ENCODE peak calls at places on chromosomes 11 and 22, in nine cellular contexts. W is lower leg skin, X is coronary artery, P is upper lobe of right lung, L is psoas muscle, M is HCT116, E is neural progenitor cell, C is fibroblast of the aortic adventitia, V is endothelial cell. R is an unnamed sample.
A peak's percentile ranks its signal among the peaks of the same experiment; 100 is the strongest.

GRCh38 chr11:17498475-17498874 is 21.8 kb upstream of the ABCC8 start:
- DNase-seq in W (no peak), X (no peak), P (no peak), L (no peak), M (no peak), E (peak; percentile 62), C (no peak), V (no peak), R (no peak)

GRCh38 chr11:82960000-82960778 is 58.7 kb downstream of the DDIAS start:
- DNase-seq in W (no peak), X (no peak), P (no peak), L (no peak), M (no peak), E (no peak), C (no peak), V (no peak), R (peak; percentile 29)

GRCh38 chr22:39493759-39494158 is 8.3 kb upstream of the MIEF1 start:
- DNase-seq in W (no peak), X (no peak), P (no peak), L (no peak), M (no peak), E (no peak), C (peak; percentile 80), V (no peak), R (no peak)

GRCh38 chr22:46076651-46077339 is 73.5 kb upstream of the PPARA start:
- DNase-seq in W (peak; percentile 90), X (peak; percentile 82), P (peak; percentile 72), L (peak; percentile 58), M (no peak), E (no peak), C (peak; percentile 85), V (no peak), R (no peak)

GRCh38 chr11:71209181-71209580 is 43.2 kb downstream of the SHANK2 start:
- DNase-seq in W (no peak), X (no peak), P (peak; percentile 61), L (no peak), M (no peak), E (no peak), C (no peak), V (no peak), R (no peak)

GRCh38 chr11:128686045-128686741 is 7.7 kb upstream of the FLI1 start:
- DNase-seq in W (no peak), X (no peak), P (no peak), L (no peak), M (no peak), E (peak; percentile 33), C (no peak), V (no peak), R (peak; percentile 37)

GRCh38 chr11:35945137-35945518 is 1.3 kb downstream of the LDLRAD3 start:
- DNase-seq in W (no peak), X (no peak), P (no peak), L (no peak), M (no peak), E (no peak), C (no peak), V (no peak), R (no peak)

GRCh38 chr22:23772315-23773246 is at the start of gene MMP11:
- DNase-seq in W (no peak), X (no peak), P (peak; percentile 81), L (peak; percentile 71), M (no peak), E (peak; percentile 88), C (peak; percentile 27), V (peak; percentile 52), R (peak; percentile 77)

GRCh38 chr11:114612686-114613085 is 17.1 kb upstream of the NXPE4 start:
- DNase-seq in W (no peak), X (no peak), P (no peak), L (no peak), M (no peak), E (no peak), C (no peak), V (no peak), R (no peak)

GRCh38 chr11:72280726-72281315 is 36.8 kb upstream of the PHOX2A start:
- DNase-seq in W (no peak), X (no peak), P (no peak), L (no peak), M (no peak), E (no peak), C (no peak), V (no peak), R (no peak)

GRCh38 chr22:24950272-24950902 is 2.1 kb upstream of the KIAA1671 start:
- DNase-seq in W (no peak), X (no peak), P (no peak), L (no peak), M (no peak), E (peak; percentile 72), C (peak; percentile 63), V (no peak), R (no peak)

GRCh38 chr11:132035228-132035627 is 664.8 kb downstream of the NTM start:
- DNase-seq in W (no peak), X (no peak), P (no peak), L (no peak), M (no peak), E (no peak), C (no peak), V (no peak), R (no peak)

GRCh38 chr22:22593964-22594656 is 35.0 kb upstream of the PRAME start:
- DNase-seq in W (no peak), X (no peak), P (no peak), L (no peak), M (peak; percentile 48), E (peak; percentile 75), C (peak; percentile 59), V (peak; percentile 59), R (peak; percentile 75)

GRCh38 chr22:22595001-22595835 is 36.2 kb upstream of the PRAME start:
- DNase-seq in W (peak; percentile 48), X (no peak), P (no peak), L (no peak), M (no peak), E (no peak), C (no peak), V (no peak), R (no peak)

GRCh38 chr22:22600862-22601261 is 41.8 kb upstream of the PRAME start:
- DNase-seq in W (no peak), X (no peak), P (no peak), L (no peak), M (no peak), E (no peak), C (no peak), V (no peak), R (no peak)

GRCh38 chr22:22599248-22599647 is 40.2 kb upstream of the PRAME start:
- DNase-seq in W (no peak), X (no peak), P (no peak), L (no peak), M (no peak), E (no peak), C (no peak), V (no peak), R (no peak)

DNA sequence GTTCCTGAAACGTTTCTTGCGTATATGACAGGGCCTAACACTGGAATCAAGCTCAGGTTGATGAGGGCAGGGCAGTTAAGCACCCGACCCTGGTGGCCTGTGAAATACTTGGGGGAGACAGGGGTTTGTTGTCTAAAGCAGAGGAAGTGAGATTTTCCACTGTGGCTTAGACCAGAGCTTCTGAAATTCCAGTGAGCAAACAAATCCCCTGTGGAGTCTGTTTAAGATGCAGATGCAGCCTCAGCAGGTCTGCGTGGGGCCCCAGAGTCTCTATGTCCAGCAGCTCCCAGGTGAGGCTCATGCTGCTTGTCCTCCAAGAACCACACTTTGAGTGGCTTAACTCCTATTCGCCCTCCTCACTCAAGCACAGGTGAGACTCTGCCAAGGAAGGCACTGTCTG is 39.1 kb upstream of the PRAME start:
- DNase-seq in W (no peak), X (no peak), P (no peak), L (no peak), M (no peak), E (no peak), C (no peak), V (no peak), R (no peak)
- TF ChIP-seq CTCF in W (no peak), X (no peak), P (no peak), L (no peak), M (no peak), E (no peak), C (no peak), V (no peak), R (no peak)

DNA sequence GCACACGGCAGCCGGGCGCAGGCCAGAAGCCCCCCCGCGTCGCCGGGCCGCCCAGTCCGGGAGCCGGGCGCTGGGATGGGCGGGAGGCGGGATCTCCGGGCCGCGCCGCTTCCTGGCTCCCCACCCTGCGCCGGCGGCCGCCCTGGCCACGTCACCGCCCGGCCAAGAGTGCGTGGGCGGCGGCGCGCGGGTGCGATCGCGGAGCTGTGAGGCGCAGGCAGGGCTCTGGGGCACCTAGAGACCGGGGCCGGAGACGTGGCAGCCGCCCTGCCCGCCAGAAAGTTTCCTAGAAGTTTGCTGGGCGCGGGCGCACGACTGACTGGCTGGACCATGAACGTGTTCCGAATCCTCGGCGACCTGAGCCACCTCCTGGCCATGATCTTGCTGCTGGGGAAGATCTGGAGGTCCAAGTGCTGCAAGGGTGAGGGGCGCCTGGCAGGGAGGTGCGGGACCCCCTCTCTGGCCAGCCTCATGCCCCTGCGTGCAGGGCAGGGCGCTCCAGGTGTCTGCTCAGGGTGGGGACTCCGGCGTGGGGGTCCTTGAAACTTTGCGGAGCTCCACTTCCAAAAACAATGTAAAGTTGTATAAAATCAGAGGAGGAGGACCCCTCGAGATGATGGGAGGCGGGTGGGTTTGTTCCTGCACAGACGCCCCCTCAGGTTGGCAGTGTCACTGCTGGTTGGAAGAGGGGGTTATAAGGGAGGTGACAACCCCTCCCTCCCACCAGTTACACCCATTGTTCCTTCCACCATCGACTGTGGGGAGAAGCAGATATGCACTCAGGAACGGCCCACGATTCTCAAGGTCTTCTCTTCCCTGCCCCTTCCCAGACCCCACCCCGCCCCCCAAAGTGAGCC is at the start of gene KDELR3:
- DNase-seq in W (peak; percentile 92), X (no peak), P (peak; percentile 86), L (peak; percentile 75), M (peak; percentile 15), E (peak; percentile 57), C (peak; percentile 63), V (peak; percentile 47), R (peak; percentile 91)
- TF ChIP-seq CTCF in W (no peak), X (no peak), P (peak; percentile 5), L (no peak), M (peak; percentile 26), E (peak; percentile 49), C (peak; percentile 45), V (peak; percentile 23), R (no peak)

GRCh38 chr11:122559734-122560382 is 95.7 kb upstream of the UBASH3B start:
- DNase-seq in W (no peak), X (no peak), P (no peak), L (no peak), M (peak; percentile 83), E (peak; percentile 54), C (peak; percentile 13), V (peak; percentile 37), R (no peak)

DNA sequence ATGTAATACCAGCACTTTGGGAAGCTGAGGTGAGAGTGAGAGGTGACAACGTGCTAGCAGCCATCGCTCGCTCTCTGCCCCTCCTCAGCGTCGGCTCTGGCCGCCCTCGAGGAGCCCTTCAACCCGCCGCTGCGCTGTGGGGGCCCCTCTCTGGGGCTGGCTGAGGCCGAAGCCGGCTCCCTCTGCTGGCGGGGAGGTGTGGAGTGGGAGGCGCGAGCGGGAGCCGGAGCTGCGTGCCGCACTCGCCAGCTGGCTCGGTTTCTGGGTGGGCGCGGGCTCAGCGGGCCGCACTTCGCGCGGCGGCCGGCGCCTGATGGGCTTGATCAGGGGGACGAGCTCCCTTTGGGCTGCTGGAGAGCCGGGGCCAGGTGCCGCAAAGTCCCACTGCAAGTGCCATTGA is 98.9 kb upstream of the UBASH3B start:
- DNase-seq in W (no peak), X (no peak), P (peak; percentile 68), L (peak; percentile 20), M (no peak), E (peak; percentile 77), C (peak; percentile 5), V (peak; percentile 65), R (no peak)
- TF ChIP-seq CTCF in W (no peak), X (no peak), P (peak; percentile 23), L (no peak), M (peak; percentile 49), E (peak; percentile 43), C (peak; percentile 34), V (peak; percentile 17), R (no peak)

GRCh38 chr11:77094841-77095365 is 7.7 kb upstream of the OMP start:
- DNase-seq in W (no peak), X (no peak), P (peak; percentile 54), L (no peak), M (no peak), E (no peak), C (no peak), V (no peak), R (no peak)
- TF ChIP-seq CTCF in W (no peak), X (no peak), P (no peak), L (no peak), M (no peak), E (no peak), C (no peak), V (no peak), R (no peak)

R was measured in GM10248.